ENCODE peak calls at places on chromosome 5, in ten cellular contexts. F is endothelial cell of umbilical vein, S is K562, O is suprapubic skin, V is GM23338, A is Panc1, P is spleen, K is HCT116, Y is sigmoid colon, M is stomach. D is an unnamed sample.

GRCh38 chr5:142427529-142427928 is 102.7 kb upstream of the SPRY4 start:
- DNase-seq in F (no peak), S (no peak), O (no peak), V (no peak), A (no peak), P (no peak), K (no peak), Y (no peak), M (no peak), D (no peak)

GRCh38 chr5:8577792-8578191 is 708.8 kb downstream of the MTRR start:
- DNase-seq in F (no peak), S (no peak), O (no peak), V (no peak), A (no peak), P (no peak), K (no peak), Y (no peak), M (no peak), D (no peak)

GRCh38 chr5:37715361-37715760 is 124.5 kb downstream of the GDNF start:
- DNase-seq in F (peak; percentile 31), S (no peak), O (no peak), V (no peak), A (no peak), P (no peak), K (no peak), Y (no peak), M (no peak), D (no peak)

GRCh38 chr5:173689171-173689676 is 72.8 kb upstream of the BOD1 start:
- DNase-seq in F (peak; percentile 31), S (no peak), O (no peak), V (peak; percentile 31), A (no peak), P (no peak), K (no peak), Y (no peak), M (peak; percentile 41), D (peak; percentile 37)

GRCh38 chr5:143101134-143101533 is 302.4 kb downstream of the NR3C1 start:
- DNase-seq in F (no peak), S (no peak), O (no peak), V (no peak), A (no peak), P (no peak), K (no peak), Y (no peak), M (no peak), D (no peak)

GRCh38 chr5:173641171-173641570 is 24.7 kb upstream of the BOD1 start:
- DNase-seq in F (no peak), S (no peak), O (peak; percentile 49), V (no peak), A (no peak), P (no peak), K (no peak), Y (no peak), M (no peak), D (no peak)

GRCh38 chr5:132321109-132321721 is 27.0 kb downstream of the SLC22A4 start:
- DNase-seq in F (no peak), S (no peak), O (no peak), V (no peak), A (no peak), P (no peak), K (no peak), Y (no peak), M (no peak), D (no peak)

GRCh38 chr5:178941361-178941760 is 363 bp downstream of the ZNF454 start:
- DNase-seq in F (no peak), S (no peak), O (no peak), V (no peak), A (no peak), P (no peak), K (no peak), Y (peak; percentile 69), M (no peak), D (peak; percentile 76)

GRCh38 chr5:164000241-164000640 is 494.8 kb downstream of the MAT2B start:
- DNase-seq in F (no peak), S (no peak), O (no peak), V (no peak), A (no peak), P (no peak), K (no peak), Y (no peak), M (no peak), D (no peak)

GRCh38 chr5:149161026-149161687 is 19.9 kb downstream of the ABLIM3 start:
- DNase-seq in F (no peak), S (no peak), O (no peak), V (no peak), A (no peak), P (no peak), K (no peak), Y (no peak), M (no peak), D (no peak)

GRCh38 chr5:32201140-32201539 is 27.0 kb upstream of the GOLPH3 start:
- DNase-seq in F (no peak), S (no peak), O (no peak), V (no peak), A (no peak), P (no peak), K (no peak), Y (no peak), M (no peak), D (no peak)

GRCh38 chr5:514673-515072 is 9.6 kb downstream of the SLC9A3 start:
- DNase-seq in F (no peak), S (no peak), O (no peak), V (no peak), A (no peak), P (no peak), K (no peak), Y (no peak), M (no peak), D (no peak)
- H3K27me3 ChIP-seq in F (no peaks in the 10 kb centered on the region), S (peaks cover 34% of the 10 kb centered on the region), O (peaks cover 60% of the 10 kb centered on the region), V (no peaks in the 10 kb centered on the region), A (no peaks in the 10 kb centered on the region), P (peaks cover 11% of the 10 kb centered on the region), K (no peaks in the 10 kb centered on the region), Y (peaks cover 70% of the 10 kb centered on the region), M (peaks cover 83% of the 10 kb centered on the region), D (no peaks in the 10 kb centered on the region)

DNA sequence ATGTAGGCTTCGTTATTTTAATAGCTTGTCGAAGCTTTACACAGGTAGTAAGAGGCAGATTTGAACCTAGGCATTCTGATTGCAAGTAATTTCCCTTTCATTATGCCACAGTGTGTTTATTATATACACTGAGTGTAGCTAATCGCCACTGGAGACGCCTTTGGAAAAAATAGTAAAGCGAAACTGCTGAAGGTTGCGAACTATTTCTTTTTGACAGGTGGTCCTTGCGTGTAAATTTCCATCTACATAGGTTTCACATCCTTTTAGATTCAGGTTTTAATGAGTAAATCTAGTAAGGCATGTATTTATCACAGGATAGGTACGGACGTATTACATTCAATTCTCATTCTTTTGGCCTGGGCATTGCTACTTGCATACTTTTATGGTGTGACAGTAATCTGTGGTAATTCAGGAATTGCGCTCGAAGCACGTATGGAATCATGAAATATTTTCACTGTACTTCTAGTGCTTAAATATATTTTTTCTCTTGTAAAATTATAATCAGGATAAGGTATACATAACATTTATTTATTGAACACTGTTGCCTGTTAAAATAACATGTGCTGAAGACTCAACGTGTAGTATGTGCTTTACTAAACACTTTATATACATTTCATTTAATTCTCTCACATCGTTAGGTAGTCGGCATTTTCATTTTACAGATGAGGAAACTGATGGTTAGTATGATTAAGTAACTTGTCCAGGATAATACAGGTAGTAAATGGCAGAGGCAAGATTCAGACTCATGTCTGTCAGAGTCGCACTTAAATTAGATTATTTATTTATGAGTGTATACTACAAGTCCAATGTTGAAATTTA is 1.8 kb downstream of the MARCHF6 start:
- DNase-seq in F (peak; percentile 61), S (no peak), O (no peak), V (no peak), A (no peak), P (no peak), K (no peak), Y (no peak), M (no peak), D (no peak)
- TF ChIP-seq POLR2AphosphoS5 in F (no peak), S (no peak), O (no peak), V (no peak), A (no peak), P (no peak), K (no peak), Y (no peak), M (no peak), D (no peak)

GRCh38 chr5:40030661-40031060 is 605.9 kb upstream of the DAB2 start:
- DNase-seq in F (no peak), S (no peak), O (no peak), V (no peak), A (no peak), P (no peak), K (no peak), Y (no peak), M (no peak), D (no peak)

GRCh38 chr5:40033009-40033408 is 608.2 kb upstream of the DAB2 start:
- DNase-seq in F (no peak), S (no peak), O (no peak), V (no peak), A (no peak), P (no peak), K (no peak), Y (no peak), M (no peak), D (no peak)

GRCh38 chr5:40037703-40038102 is 612.9 kb upstream of the DAB2 start:
- DNase-seq in F (no peak), S (no peak), O (no peak), V (no peak), A (no peak), P (no peak), K (no peak), Y (no peak), M (no peak), D (no peak)

DNA sequence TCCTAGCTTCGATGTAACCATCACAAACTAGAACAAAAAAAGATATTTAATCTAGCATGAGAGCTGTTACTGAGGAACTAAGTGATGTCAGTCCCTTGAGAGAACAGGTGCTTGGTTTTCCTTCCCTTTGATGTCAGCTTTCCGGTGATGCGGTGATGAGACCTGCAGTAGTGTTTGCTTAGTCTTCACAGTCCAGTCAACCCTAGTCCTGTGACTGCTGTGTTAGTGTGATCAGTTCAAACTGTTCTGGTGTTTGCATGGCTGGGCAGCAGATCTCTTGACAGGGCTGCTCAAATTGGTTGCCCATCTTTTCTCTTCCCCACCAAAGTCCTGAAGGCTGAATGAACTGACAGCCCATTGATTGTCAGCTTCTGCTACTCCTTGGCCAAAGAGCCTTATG is 608.6 kb upstream of the DAB2 start:
- DNase-seq in F (no peak), S (no peak), O (no peak), V (no peak), A (no peak), P (peak; percentile 76), K (no peak), Y (no peak), M (no peak), D (no peak)
- H3K4me3 ChIP-seq in F (no peak overlapping the region), S (no peak overlapping the region), O (no peak overlapping the region), V (no peak overlapping the region), A (no peak overlapping the region), P (no peak overlapping the region), K (no peak overlapping the region), Y (no peak overlapping the region), M (no peak overlapping the region), D (no peak overlapping the region)

DNA sequence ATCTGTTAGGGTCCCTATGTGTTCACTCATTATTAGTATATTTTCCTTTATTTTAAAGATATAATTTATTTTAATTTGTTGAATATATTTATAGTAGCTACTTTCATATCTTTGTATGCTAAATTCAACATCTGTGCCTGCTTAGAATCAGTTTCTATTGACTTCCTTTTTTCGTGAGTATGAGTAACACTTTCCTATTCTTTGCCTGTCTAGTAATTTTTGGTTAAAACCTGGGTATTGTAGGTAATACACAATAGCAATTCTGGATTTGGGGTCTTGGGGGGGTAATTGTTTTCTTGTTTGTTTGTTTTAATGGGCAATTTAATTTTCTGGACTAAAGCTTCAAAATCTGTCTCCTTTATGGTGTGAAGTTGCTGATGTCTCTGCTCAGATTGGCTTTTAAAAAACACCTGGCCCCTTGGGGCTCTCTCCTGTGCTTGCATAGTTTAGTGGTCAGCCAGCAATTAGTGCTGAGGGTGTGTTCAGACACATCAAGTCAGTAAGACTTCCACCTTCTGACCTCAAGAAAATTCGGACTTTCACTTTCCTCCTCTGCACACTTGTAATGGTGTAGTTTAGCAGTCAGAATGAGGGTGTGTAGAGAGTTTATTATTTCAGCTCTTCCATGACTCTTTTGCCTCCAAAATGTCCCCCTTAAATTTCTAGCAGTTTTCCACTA is 124.4 kb upstream of the MAP1B start:
- DNase-seq in F (no peak), S (no peak), O (no peak), V (no peak), A (no peak), P (no peak), K (no peak), Y (no peak), M (no peak), D (no peak)
- H3K27me3 ChIP-seq in F (peaks cover 2% of the 10 kb centered on the region), S (no peaks in the 10 kb centered on the region), O (no peaks in the 10 kb centered on the region), V (no peaks in the 10 kb centered on the region), A (no peaks in the 10 kb centered on the region), P (no peaks in the 10 kb centered on the region), K (no peaks in the 10 kb centered on the region), Y (no peaks in the 10 kb centered on the region), M (no peaks in the 10 kb centered on the region), D (no peaks in the 10 kb centered on the region)